ENCODE peak calls at places on chromosome 18, in ten cellular contexts. One of them, this sample, is unnamed. For H3K36me3, the result is how much of the 10 kb centered on the place peaks cover.

GRCh38 chr18:34322365-34323289 is 97.9 kb upstream of the NOL4 start:
- DNase-seq in BE2C: peak
- DNase-seq in left lung: peak
- DNase-seq in prostate gland: peak
- DNase-seq in sigmoid colon: no peak
- DNase-seq in uterus: no peak
- DNase-seq in colonic mucosa: peak
- DNase-seq in fibroblast of lung: peak
- DNase-seq in H7: peak
- DNase-seq in Peyer's patch: peak
- DNase-seq in this sample: no peak

GRCh38 chr18:27120246-27120645 is 64.9 kb downstream of the CHST9 start:
- DNase-seq in BE2C: no peak
- DNase-seq in left lung: no peak
- DNase-seq in prostate gland: no peak
- DNase-seq in sigmoid colon: no peak
- DNase-seq in uterus: no peak
- DNase-seq in colonic mucosa: no peak
- DNase-seq in fibroblast of lung: peak
- DNase-seq in H7: no peak
- DNase-seq in Peyer's patch: no peak
- DNase-seq in this sample: no peak

GRCh38 chr18:50422286-50422898 is 47.5 kb downstream of the SKA1 start:
- DNase-seq in BE2C: no peak
- DNase-seq in left lung: no peak
- DNase-seq in prostate gland: no peak
- DNase-seq in sigmoid colon: no peak
- DNase-seq in uterus: no peak
- DNase-seq in colonic mucosa: no peak
- DNase-seq in fibroblast of lung: peak
- DNase-seq in H7: no peak
- DNase-seq in Peyer's patch: no peak
- DNase-seq in this sample: no peak

GRCh38 chr18:50080932-50081560 is 113.9 kb downstream of the MYO5B start:
- DNase-seq in BE2C: no peak
- DNase-seq in left lung: no peak
- DNase-seq in prostate gland: no peak
- DNase-seq in sigmoid colon: no peak
- DNase-seq in uterus: no peak
- DNase-seq in colonic mucosa: no peak
- DNase-seq in fibroblast of lung: peak
- DNase-seq in H7: no peak
- DNase-seq in Peyer's patch: no peak
- DNase-seq in this sample: no peak

GRCh38 chr18:62105373-62105772 is 81.5 kb downstream of the PIGN start:
- DNase-seq in BE2C: no peak
- DNase-seq in left lung: no peak
- DNase-seq in prostate gland: no peak
- DNase-seq in sigmoid colon: no peak
- DNase-seq in uterus: no peak
- DNase-seq in colonic mucosa: no peak
- DNase-seq in fibroblast of lung: peak
- DNase-seq in H7: no peak
- DNase-seq in Peyer's patch: no peak
- DNase-seq in this sample: no peak

GRCh38 chr18:53785811-53786210 is 438.7 kb downstream of the MBD2 start:
- DNase-seq in BE2C: no peak
- DNase-seq in left lung: no peak
- DNase-seq in prostate gland: no peak
- DNase-seq in sigmoid colon: no peak
- DNase-seq in uterus: no peak
- DNase-seq in colonic mucosa: no peak
- DNase-seq in fibroblast of lung: no peak
- DNase-seq in H7: no peak
- DNase-seq in Peyer's patch: no peak
- DNase-seq in this sample: no peak

GRCh38 chr18:49768051-49768391 is 45.3 kb downstream of the ACAA2 start:
- DNase-seq in BE2C: no peak
- DNase-seq in left lung: peak
- DNase-seq in prostate gland: peak
- DNase-seq in sigmoid colon: no peak
- DNase-seq in uterus: peak
- DNase-seq in colonic mucosa: peak
- DNase-seq in fibroblast of lung: peak
- DNase-seq in H7: peak
- DNase-seq in Peyer's patch: peak
- DNase-seq in this sample: no peak

GRCh38 chr18:76361219-76361618 is 133.8 kb downstream of the ZNF516 start:
- DNase-seq in BE2C: no peak
- DNase-seq in left lung: no peak
- DNase-seq in prostate gland: no peak
- DNase-seq in sigmoid colon: no peak
- DNase-seq in uterus: no peak
- DNase-seq in colonic mucosa: no peak
- DNase-seq in fibroblast of lung: no peak
- DNase-seq in H7: peak
- DNase-seq in Peyer's patch: no peak
- DNase-seq in this sample: no peak

GRCh38 chr18:76434452-76434851 is 60.6 kb downstream of the ZNF516 start:
- DNase-seq in BE2C: no peak
- DNase-seq in left lung: no peak
- DNase-seq in prostate gland: no peak
- DNase-seq in sigmoid colon: peak
- DNase-seq in uterus: no peak
- DNase-seq in colonic mucosa: no peak
- DNase-seq in fibroblast of lung: no peak
- DNase-seq in H7: no peak
- DNase-seq in Peyer's patch: no peak
- DNase-seq in this sample: no peak

GRCh38 chr18:65336411-65336810 is 414.4 kb upstream of the CDH7 start:
- DNase-seq in BE2C: no peak
- DNase-seq in left lung: no peak
- DNase-seq in prostate gland: no peak
- DNase-seq in sigmoid colon: no peak
- DNase-seq in uterus: no peak
- DNase-seq in colonic mucosa: no peak
- DNase-seq in fibroblast of lung: no peak
- DNase-seq in H7: no peak
- DNase-seq in Peyer's patch: no peak
- DNase-seq in this sample: no peak

GRCh38 chr18:49639643-49640361 is 77.9 kb downstream of the LIPG start:
- DNase-seq in BE2C: no peak
- DNase-seq in left lung: no peak
- DNase-seq in prostate gland: no peak
- DNase-seq in sigmoid colon: peak
- DNase-seq in uterus: no peak
- DNase-seq in colonic mucosa: no peak
- DNase-seq in fibroblast of lung: peak
- DNase-seq in H7: no peak
- DNase-seq in Peyer's patch: no peak
- DNase-seq in this sample: no peak

DNA sequence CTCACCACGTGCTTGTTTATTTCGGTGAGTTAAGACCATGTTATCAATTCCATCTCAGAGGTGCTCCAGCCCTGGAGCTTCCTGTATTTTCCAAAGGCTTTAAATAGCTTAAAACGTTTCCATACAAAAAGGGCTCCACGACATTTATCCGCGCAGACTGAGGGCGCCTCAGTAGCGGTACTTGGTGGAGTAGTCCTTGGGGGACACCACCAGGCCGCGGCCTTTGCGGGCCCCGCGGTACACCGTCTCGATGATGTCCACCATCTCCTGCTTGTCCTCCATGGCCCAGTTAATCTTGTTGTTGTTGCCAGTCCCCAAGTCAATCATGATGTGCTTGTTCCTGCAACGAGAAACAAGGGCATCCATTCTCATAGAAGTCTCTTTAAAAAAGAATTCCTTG is 9.1 kb downstream of the HSBP1L1 start:
- DNase-seq in BE2C: no peak
- DNase-seq in left lung: no peak
- DNase-seq in prostate gland: no peak
- DNase-seq in sigmoid colon: no peak
- DNase-seq in uterus: no peak
- DNase-seq in colonic mucosa: no peak
- DNase-seq in fibroblast of lung: no peak
- DNase-seq in H7: no peak
- DNase-seq in Peyer's patch: no peak
- DNase-seq in this sample: no peak
- H3K36me3 ChIP-seq in BE2C: under half
- H3K36me3 ChIP-seq in left lung: half or more
- H3K36me3 ChIP-seq in prostate gland: under half
- H3K36me3 ChIP-seq in sigmoid colon: half or more
- H3K36me3 ChIP-seq in uterus: under half
- H3K36me3 ChIP-seq in colonic mucosa: under half
- H3K36me3 ChIP-seq in fibroblast of lung: under half
- H3K36me3 ChIP-seq in H7: under half
- H3K36me3 ChIP-seq in Peyer's patch: under half
- H3K36me3 ChIP-seq in this sample: under half

DNA sequence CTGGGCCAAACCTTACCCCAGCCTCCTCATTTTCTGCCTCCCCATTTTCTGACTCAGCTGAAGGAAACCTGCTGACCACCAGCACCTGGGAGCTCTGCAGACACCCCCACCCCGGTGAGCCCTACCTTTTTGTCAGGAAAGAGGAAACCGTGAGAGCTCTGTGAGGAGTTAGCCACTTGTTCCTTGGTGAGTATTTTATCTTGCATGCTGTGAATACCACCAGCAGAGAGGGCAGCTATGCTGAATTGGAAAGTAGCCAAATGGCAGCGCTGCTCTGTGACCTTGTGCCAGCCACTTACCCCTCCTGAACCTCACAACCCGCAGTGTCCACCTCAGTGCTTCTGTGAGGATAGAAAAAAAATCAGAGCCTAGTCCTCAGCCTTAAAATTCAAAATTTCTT is 2.5 kb downstream of the MPPE1 start:
- DNase-seq in BE2C: no peak
- DNase-seq in left lung: no peak
- DNase-seq in prostate gland: no peak
- DNase-seq in sigmoid colon: no peak
- DNase-seq in uterus: no peak
- DNase-seq in colonic mucosa: no peak
- DNase-seq in fibroblast of lung: no peak
- DNase-seq in H7: no peak
- DNase-seq in Peyer's patch: no peak
- DNase-seq in this sample: no peak
- H3K4me3 ChIP-seq in BE2C: no peak
- H3K4me3 ChIP-seq in left lung: no peak
- H3K4me3 ChIP-seq in prostate gland: no peak
- H3K4me3 ChIP-seq in sigmoid colon: no peak
- H3K4me3 ChIP-seq in uterus: no peak
- H3K4me3 ChIP-seq in colonic mucosa: no peak
- H3K4me3 ChIP-seq in fibroblast of lung: no peak
- H3K4me3 ChIP-seq in H7: no peak
- H3K4me3 ChIP-seq in Peyer's patch: no peak
- H3K4me3 ChIP-seq in this sample: no peak

DNA sequence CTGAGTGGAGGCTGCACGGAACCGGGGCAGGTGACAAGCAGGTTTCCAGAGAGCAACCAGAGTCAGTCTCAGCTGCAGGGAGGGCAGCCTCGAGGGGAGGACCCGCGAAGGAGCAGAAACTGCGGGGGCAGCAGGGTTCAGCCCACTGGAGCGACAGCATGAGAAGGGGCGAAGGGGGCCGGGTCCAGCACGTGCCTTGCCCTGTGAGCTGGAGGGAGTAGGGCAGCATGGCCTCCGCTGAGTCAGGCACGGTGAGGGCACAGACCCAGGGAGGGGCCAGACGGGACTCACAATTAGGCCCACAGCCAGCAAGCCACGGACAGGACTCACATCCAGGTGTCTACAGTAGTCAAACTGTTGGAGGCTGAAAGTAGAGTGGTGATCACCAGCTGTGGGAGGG is 22.7 kb upstream of the ATP9B start:
- DNase-seq in BE2C: no peak
- DNase-seq in left lung: no peak
- DNase-seq in prostate gland: no peak
- DNase-seq in sigmoid colon: no peak
- DNase-seq in uterus: no peak
- DNase-seq in colonic mucosa: no peak
- DNase-seq in fibroblast of lung: no peak
- DNase-seq in H7: no peak
- DNase-seq in Peyer's patch: no peak
- DNase-seq in this sample: no peak
- H3K36me3 ChIP-seq in BE2C: under half
- H3K36me3 ChIP-seq in left lung: under half
- H3K36me3 ChIP-seq in prostate gland: under half
- H3K36me3 ChIP-seq in sigmoid colon: under half
- H3K36me3 ChIP-seq in uterus: under half
- H3K36me3 ChIP-seq in colonic mucosa: under half
- H3K36me3 ChIP-seq in fibroblast of lung: under half
- H3K36me3 ChIP-seq in H7: under half
- H3K36me3 ChIP-seq in Peyer's patch: under half
- H3K36me3 ChIP-seq in this sample: under half

GRCh38 chr18:48536516-48536915 is 2.3 kb upstream of the CTIF start:
- DNase-seq in BE2C: no peak
- DNase-seq in left lung: no peak
- DNase-seq in prostate gland: no peak
- DNase-seq in sigmoid colon: no peak
- DNase-seq in uterus: no peak
- DNase-seq in colonic mucosa: no peak
- DNase-seq in fibroblast of lung: no peak
- DNase-seq in H7: no peak
- DNase-seq in Peyer's patch: no peak
- DNase-seq in this sample: no peak

GRCh38 chr18:48541026-48541746 is 2.4 kb downstream of the CTIF start:
- DNase-seq in BE2C: peak
- DNase-seq in left lung: peak
- DNase-seq in prostate gland: peak
- DNase-seq in sigmoid colon: peak
- DNase-seq in uterus: peak
- DNase-seq in colonic mucosa: peak
- DNase-seq in fibroblast of lung: peak
- DNase-seq in H7: peak
- DNase-seq in Peyer's patch: peak
- DNase-seq in this sample: no peak

GRCh38 chr18:48539406-48540328 is 836 bp downstream of the CTIF start:
- DNase-seq in BE2C: peak
- DNase-seq in left lung: no peak
- DNase-seq in prostate gland: no peak
- DNase-seq in sigmoid colon: peak
- DNase-seq in uterus: peak
- DNase-seq in colonic mucosa: peak
- DNase-seq in fibroblast of lung: peak
- DNase-seq in H7: peak
- DNase-seq in Peyer's patch: peak
- DNase-seq in this sample: no peak

GRCh38 chr18:48540329-48541025 is 1.6 kb downstream of the CTIF start:
- DNase-seq in BE2C: peak
- DNase-seq in left lung: peak
- DNase-seq in prostate gland: peak
- DNase-seq in sigmoid colon: peak
- DNase-seq in uterus: peak
- DNase-seq in colonic mucosa: peak
- DNase-seq in fibroblast of lung: peak
- DNase-seq in H7: peak
- DNase-seq in Peyer's patch: peak
- DNase-seq in this sample: no peak

GRCh38 chr18:48538531-48539405 is at the start of gene CTIF:
- DNase-seq in BE2C: peak
- DNase-seq in left lung: peak
- DNase-seq in prostate gland: peak
- DNase-seq in sigmoid colon: peak
- DNase-seq in uterus: peak
- DNase-seq in colonic mucosa: peak
- DNase-seq in fibroblast of lung: peak
- DNase-seq in H7: peak
- DNase-seq in Peyer's patch: peak
- DNase-seq in this sample: peak
- H3K4me3 ChIP-seq in BE2C: peak
- H3K4me3 ChIP-seq in left lung: peak
- H3K4me3 ChIP-seq in prostate gland: peak
- H3K4me3 ChIP-seq in sigmoid colon: peak
- H3K4me3 ChIP-seq in uterus: peak
- H3K4me3 ChIP-seq in colonic mucosa: peak
- H3K4me3 ChIP-seq in fibroblast of lung: peak
- H3K4me3 ChIP-seq in H7: peak
- H3K4me3 ChIP-seq in Peyer's patch: peak
- H3K4me3 ChIP-seq in this sample: peak

This sample was measured in thoracic aorta.